ENCODE peak calls at places on chromosome 1, in eight cellular contexts. One of them, this sample, is unnamed.
A peak's percentile ranks its signal among the peaks of the same experiment; 100 is the strongest.

GRCh38 chr1:59687081-59687480 is 127.7 kb upstream of the HOOK1 start:
- DNase-seq in NCI-H774: no peak
- DNase-seq in naive thymus-derived CD8-positive, alpha-beta T cell: no peak
- DNase-seq in esophagus squamous epithelium: no peak
- DNase-seq in fibroblast of mammary gland: no peak
- DNase-seq in activated T-cell treated with anti-CD3 and anti-CD28 coated beads for 1 hour: no peak
- DNase-seq in NCI-H510A treated with DMSO at 0.1 percent for 48 hours: peak; percentile 77
- DNase-seq in HCEC 1CT: no peak
- DNase-seq in this sample: no peak

GRCh38 chr1:75233302-75233929 is 99.2 kb downstream of the LHX8 start:
- DNase-seq in NCI-H510A treated with DMSO at 0.1 percent for 48 hours: peak; percentile 86
- DNase-seq in esophagus squamous epithelium: no peak
- DNase-seq in NCI-H774: peak; percentile 37
- DNase-seq in activated T-cell treated with anti-CD3 and anti-CD28 coated beads for 1 hour: no peak
- DNase-seq in naive thymus-derived CD8-positive, alpha-beta T cell: no peak
- DNase-seq in fibroblast of mammary gland: peak; percentile 15
- DNase-seq in HCEC 1CT: peak; percentile 7
- DNase-seq in this sample: no peak

GRCh38 chr1:235702412-235702811 is 52.8 kb upstream of the GNG4 start:
- DNase-seq in NCI-H510A treated with DMSO at 0.1 percent for 48 hours: peak; percentile 27
- DNase-seq in activated T-cell treated with anti-CD3 and anti-CD28 coated beads for 1 hour: no peak
- DNase-seq in fibroblast of mammary gland: no peak
- DNase-seq in esophagus squamous epithelium: no peak
- DNase-seq in NCI-H774: no peak
- DNase-seq in naive thymus-derived CD8-positive, alpha-beta T cell: no peak
- DNase-seq in HCEC 1CT: no peak
- DNase-seq in this sample: no peak

GRCh38 chr1:1137256-1138045 is 21.6 kb upstream of the C1orf159 start:
- DNase-seq in activated T-cell treated with anti-CD3 and anti-CD28 coated beads for 1 hour: peak; percentile 52
- DNase-seq in naive thymus-derived CD8-positive, alpha-beta T cell: peak; percentile 62
- DNase-seq in fibroblast of mammary gland: no peak
- DNase-seq in esophagus squamous epithelium: no peak
- DNase-seq in NCI-H510A treated with DMSO at 0.1 percent for 48 hours: peak; percentile 93
- DNase-seq in HCEC 1CT: no peak
- DNase-seq in NCI-H774: no peak
- DNase-seq in this sample: no peak

GRCh38 chr1:203661572-203661971 is 34.9 kb downstream of the ATP2B4 start:
- DNase-seq in activated T-cell treated with anti-CD3 and anti-CD28 coated beads for 1 hour: no peak
- DNase-seq in fibroblast of mammary gland: no peak
- DNase-seq in NCI-H510A treated with DMSO at 0.1 percent for 48 hours: no peak
- DNase-seq in NCI-H774: no peak
- DNase-seq in HCEC 1CT: no peak
- DNase-seq in esophagus squamous epithelium: no peak
- DNase-seq in naive thymus-derived CD8-positive, alpha-beta T cell: no peak
- DNase-seq in this sample: no peak

GRCh38 chr1:64072089-64072835 is 131.2 kb upstream of the UBE2U start:
- DNase-seq in HCEC 1CT: no peak
- DNase-seq in esophagus squamous epithelium: no peak
- DNase-seq in NCI-H774: peak; percentile 51
- DNase-seq in fibroblast of mammary gland: peak; percentile 77
- DNase-seq in activated T-cell treated with anti-CD3 and anti-CD28 coated beads for 1 hour: no peak
- DNase-seq in NCI-H510A treated with DMSO at 0.1 percent for 48 hours: no peak
- DNase-seq in naive thymus-derived CD8-positive, alpha-beta T cell: no peak
- DNase-seq in this sample: no peak

GRCh38 chr1:179126338-179127060 is 44.6 kb downstream of the TOR3A start:
- DNase-seq in fibroblast of mammary gland: peak; percentile 40
- DNase-seq in naive thymus-derived CD8-positive, alpha-beta T cell: no peak
- DNase-seq in NCI-H774: no peak
- DNase-seq in NCI-H510A treated with DMSO at 0.1 percent for 48 hours: no peak
- DNase-seq in esophagus squamous epithelium: no peak
- DNase-seq in activated T-cell treated with anti-CD3 and anti-CD28 coated beads for 1 hour: no peak
- DNase-seq in HCEC 1CT: no peak
- DNase-seq in this sample: no peak

GRCh38 chr1:25875856-25876692 is 566 bp upstream of the PAQR7 start:
- DNase-seq in HCEC 1CT: no peak
- DNase-seq in esophagus squamous epithelium: no peak
- DNase-seq in NCI-H774: no peak
- DNase-seq in activated T-cell treated with anti-CD3 and anti-CD28 coated beads for 1 hour: no peak
- DNase-seq in fibroblast of mammary gland: no peak
- DNase-seq in NCI-H510A treated with DMSO at 0.1 percent for 48 hours: no peak
- DNase-seq in naive thymus-derived CD8-positive, alpha-beta T cell: peak; percentile 16
- DNase-seq in this sample: no peak

This sample was measured in head of caudate nucleus.